ENCODE peak calls at places on chromosomes 16 and 17, in four cellular contexts. U is type B pancreatic cell, W is A549, I is sigmoid colon. C is an unnamed sample.

GRCh38 chr17:14301761-14302401 is 1.0 kb downstream of the HS3ST3B1 start:
- DNase-seq in U (peak), W (peak), I (no peak), C (peak)

GRCh38 chr17:50696365-50696879 is 11.3 kb downstream of the ANKRD40 start:
- DNase-seq in I (peak), U (no peak), W (no peak), C (no peak)

GRCh38 chr16:46862555-46863447 is 21.4 kb upstream of the GPT2 start:
- DNase-seq in U (no peak), I (no peak), W (no peak), C (peak)

GRCh38 chr17:59632398-59632797 is 12.7 kb downstream of the CLTC start:
- DNase-seq in I (no peak), U (no peak), W (no peak), C (no peak)

GRCh38 chr16:4371481-4372314 is at the start of gene VASN:
- DNase-seq in W (peak), U (peak), I (peak), C (peak)

GRCh38 chr16:73056383-73056782 is 8.5 kb upstream of the ZFHX3 start:
- DNase-seq in W (no peak), I (no peak), U (no peak), C (no peak)

GRCh38 chr17:67831268-67831667 is 6.0 kb downstream of the BPTF start:
- DNase-seq in I (no peak), W (no peak), U (peak), C (no peak)

GRCh38 chr16:84183911-84184310 is 2.9 kb downstream of the TAF1C start:
- DNase-seq in W (peak), I (no peak), U (no peak), C (no peak)

GRCh38 chr17:46841561-46842379 is 9.6 kb upstream of the WNT9B start:
- DNase-seq in U (no peak), I (no peak), W (no peak), C (no peak)

GRCh38 chr17:46847204-46848191 is 3.9 kb upstream of the WNT9B start:
- DNase-seq in I (no peak), U (no peak), W (no peak), C (no peak)

GRCh38 chr17:46839211-46839610 is 12.2 kb upstream of the WNT9B start:
- DNase-seq in W (no peak), I (no peak), U (no peak), C (no peak)

GRCh38 chr17:46837521-46837920 is 13.9 kb upstream of the WNT9B start:
- DNase-seq in I (no peak), W (no peak), U (no peak), C (no peak)

GRCh38 chr17:46842835-46843234 is 8.5 kb upstream of the WNT9B start:
- DNase-seq in U (no peak), W (peak), I (no peak), C (no peak)
- TF ChIP-seq CTCF in U (peak), W (peak), I (no peak), C (peak)

GRCh38 chr16:31006589-31006988 is 3.8 kb downstream of the STX1B start:
- DNase-seq in W (no peak), U (no peak), I (no peak), C (no peak)

GRCh38 chr16:31009894-31010293 is 544 bp downstream of the STX1B start:
- DNase-seq in U (no peak), W (no peak), I (no peak), C (no peak)

GRCh38 chr16:31007684-31008083 is 2.8 kb downstream of the STX1B start:
- DNase-seq in W (no peak), I (no peak), U (no peak), C (no peak)

GRCh38 chr16:31009120-31009519 is 1.3 kb downstream of the STX1B start:
- DNase-seq in U (no peak), I (no peak), W (no peak), C (no peak)

GRCh38 chr16:31008154-31008950 is 2.1 kb downstream of the STX1B start:
- DNase-seq in W (no peak), I (no peak), U (no peak), C (peak)
- TF ChIP-seq CTCF in W (no peak), I (no peak), U (no peak), C (no peak)

DNA sequence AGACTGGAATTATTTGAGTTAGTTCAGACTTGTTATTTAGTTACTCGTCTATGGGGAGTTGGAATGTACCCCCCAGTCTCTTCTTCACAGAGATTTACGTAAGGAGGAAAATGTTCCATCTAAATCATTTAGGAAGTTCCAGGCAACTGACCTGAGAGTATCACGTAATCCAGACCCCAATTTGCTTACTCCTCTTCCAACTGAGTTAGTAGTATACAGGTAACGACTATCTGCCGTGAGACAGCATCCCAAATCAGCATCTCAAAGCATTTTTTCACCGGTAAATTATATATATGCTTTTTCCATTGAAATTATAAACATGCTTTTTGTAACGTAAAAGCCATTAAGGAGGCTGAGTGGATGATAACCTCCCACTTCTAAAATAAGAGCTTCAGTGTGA is 214.3 kb upstream of the WSB1 start:
- DNase-seq in U (no peak), I (no peak), W (no peak), C (no peak)
- TF ChIP-seq CTCF in U (no peak), I (no peak), W (no peak), C (no peak)

DNA sequence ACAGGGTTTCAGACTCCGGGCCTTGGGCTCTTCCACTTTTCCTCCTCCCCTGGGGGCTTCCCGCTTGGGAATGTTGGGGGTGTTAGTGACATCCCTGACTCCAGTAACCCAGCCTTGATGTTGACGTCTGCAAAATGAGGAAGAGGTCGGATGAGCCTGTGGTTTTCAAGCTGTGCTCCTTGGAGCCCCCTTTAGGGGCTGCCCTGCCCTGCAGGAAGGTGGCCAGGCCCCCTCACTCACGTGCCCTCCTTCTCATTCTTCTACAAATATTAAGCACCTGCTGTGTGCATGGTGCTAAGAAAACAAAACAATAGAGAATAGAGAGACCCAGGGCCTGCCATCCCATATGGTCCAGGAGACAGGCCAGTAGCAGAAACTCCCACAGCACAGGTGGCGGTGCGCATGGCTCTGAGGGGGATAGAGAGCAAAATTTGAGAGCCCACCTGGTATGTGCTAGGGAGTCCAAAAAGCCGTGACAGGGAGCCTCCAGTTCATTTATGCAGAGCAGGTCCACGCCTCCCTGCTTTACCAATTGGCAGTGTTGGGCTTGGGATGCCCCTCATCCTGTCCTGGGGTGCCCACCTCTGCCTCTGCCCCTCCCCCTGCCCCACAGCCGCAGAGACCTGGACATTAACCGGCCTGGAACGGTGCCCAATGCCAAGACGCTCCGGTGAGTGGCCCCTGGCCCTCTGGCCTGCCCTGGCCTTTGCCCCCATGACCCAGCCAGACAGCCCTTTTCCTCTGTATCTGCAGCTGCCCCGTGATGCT is 7.4 kb downstream of the NDRG4 start:
- DNase-seq in I (peak), U (no peak), W (no peak), C (no peak)
- TF ChIP-seq CTCF in I (no peak), U (no peak), W (no peak), C (no peak)